ENCODE peak calls at places on chromosomes 6 and 20, in four cellular contexts. X, O, R and I are unnamed samples. For H3K4me1, the result is how much of the 10 kb centered on the place peaks cover.

GRCh38 chr6:65650086-65650485 is 56.9 kb downstream of the EYS start:
- DNase-seq in X (no peak), O (no peak), R (no peak), I (no peak)

GRCh38 chr6:24228681-24229255 is 102.8 kb downstream of the NRSN1 start:
- DNase-seq in X (no peak), O (no peak), R (no peak), I (no peak)

GRCh38 chr6:108715832-108716231 is 132.4 kb upstream of the ARMC2 start:
- DNase-seq in X (no peak), O (no peak), R (no peak), I (no peak)

GRCh38 chr6:33298773-33299236 is at the start of gene RGL2:
- DNase-seq in X (peak), O (no peak), R (no peak), I (no peak)

GRCh38 chr6:118843685-118844390 is 50.1 kb upstream of the ASF1A start:
- DNase-seq in X (no peak), O (no peak), R (no peak), I (no peak)

GRCh38 chr20:10236540-10237533 is 18.2 kb downstream of the SNAP25 start:
- DNase-seq in X (no peak), O (no peak), R (no peak), I (no peak)

GRCh38 chr6:28258877-28259777 is at the start of gene NKAPL:
- DNase-seq in X (peak), O (no peak), R (no peak), I (peak)

GRCh38 chr6:66948106-66948505 is 1241.1 kb upstream of the EYS start:
- DNase-seq in X (no peak), O (no peak), R (no peak), I (no peak)

GRCh38 chr6:156849806-156850205 is 72.6 kb downstream of the ARID1B start:
- DNase-seq in X (peak), O (no peak), R (no peak), I (no peak)

GRCh38 chr6:45371924-45372582 is 5.7 kb downstream of the SUPT3H start:
- DNase-seq in X (no peak), O (no peak), R (no peak), I (no peak)

GRCh38 chr6:151056230-151056907 is 183.4 kb upstream of the AKAP12 start:
- DNase-seq in X (no peak), O (no peak), R (no peak), I (no peak)

GRCh38 chr20:41249371-41249770 is 68.2 kb downstream of the ZHX3 start:
- DNase-seq in X (no peak), O (no peak), R (no peak), I (no peak)

GRCh38 chr20:61185181-61185580 is 66.9 kb upstream of the CDH4 start:
- DNase-seq in X (no peak), O (no peak), R (no peak), I (no peak)

DNA sequence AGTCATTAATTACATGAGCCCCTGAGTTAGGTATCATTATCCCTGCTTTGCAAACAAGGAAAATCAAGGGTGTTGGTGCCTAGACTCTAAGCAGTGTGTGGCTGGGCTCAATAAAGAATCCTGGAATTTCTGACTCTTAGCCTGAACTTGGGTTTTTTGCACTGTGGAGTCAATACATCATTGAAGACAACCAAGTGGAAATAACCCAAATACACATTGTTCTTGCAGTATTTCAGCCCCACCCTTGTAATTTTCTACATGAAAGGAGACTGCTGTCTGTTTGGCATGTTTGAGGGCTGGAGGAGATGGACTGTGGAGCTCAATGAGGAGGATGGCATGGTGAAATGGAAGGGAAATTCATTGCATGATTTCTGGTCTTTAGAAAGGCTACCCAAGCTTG is 110.3 kb downstream of the CRYBG1 start:
- DNase-seq in X (no peak), O (no peak), R (no peak), I (no peak)
- H3K4me3 ChIP-seq in X (no peak), O (no peak), R (no peak), I (no peak)

GRCh38 chr20:6696001-6696400 is 71.5 kb upstream of the BMP2 start:
- DNase-seq in X (no peak), O (no peak), R (no peak), I (no peak)

GRCh38 chr20:6693178-6693807 is 74.2 kb upstream of the BMP2 start:
- DNase-seq in X (no peak), O (no peak), R (no peak), I (no peak)

GRCh38 chr20:6692566-6693168 is 74.8 kb upstream of the BMP2 start:
- DNase-seq in X (no peak), O (no peak), R (no peak), I (no peak)

GRCh38 chr20:6689339-6689973 is 78.0 kb upstream of the BMP2 start:
- DNase-seq in X (no peak), O (no peak), R (no peak), I (no peak)

DNA sequence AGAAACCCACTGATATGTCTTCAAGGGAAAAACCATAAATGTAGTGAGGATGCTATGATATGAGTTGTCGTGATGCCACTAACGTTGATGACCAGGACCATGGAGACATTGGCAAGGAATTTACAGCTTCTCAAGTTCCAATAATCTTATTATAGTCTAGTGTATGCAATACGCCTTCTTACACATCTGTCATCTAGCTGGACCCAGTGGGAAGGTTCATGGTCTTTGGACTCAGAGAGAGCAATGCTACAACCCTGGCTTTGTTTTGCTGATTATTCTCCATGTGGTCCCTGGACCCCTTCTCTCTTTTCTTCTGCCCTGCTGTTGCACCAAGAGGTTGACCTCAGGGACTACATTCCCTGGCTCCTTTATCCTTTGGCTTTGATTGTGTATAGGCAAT is 75.9 kb upstream of the BMP2 start:
- DNase-seq in X (no peak), O (no peak), R (no peak), I (no peak)
- H3K4me1 ChIP-seq in X (under half), O (under half), R (under half), I (under half)

GRCh38 chr6:30321692-30322388 is 4.9 kb upstream of the TRIM39 start:
- DNase-seq in X (no peak), O (no peak), R (no peak), I (no peak)

GRCh38 chr6:30322527-30323501 is 3.9 kb upstream of the TRIM39 start:
- DNase-seq in X (no peak), O (no peak), R (no peak), I (no peak)

GRCh38 chr6:30325150-30325872 is 1.4 kb upstream of the TRIM39 start:
- DNase-seq in X (peak), O (no peak), R (no peak), I (peak)

GRCh38 chr6:30325873-30326445 is 768 bp upstream of the TRIM39 start:
- DNase-seq in X (peak), O (peak), R (peak), I (peak)

DNA sequence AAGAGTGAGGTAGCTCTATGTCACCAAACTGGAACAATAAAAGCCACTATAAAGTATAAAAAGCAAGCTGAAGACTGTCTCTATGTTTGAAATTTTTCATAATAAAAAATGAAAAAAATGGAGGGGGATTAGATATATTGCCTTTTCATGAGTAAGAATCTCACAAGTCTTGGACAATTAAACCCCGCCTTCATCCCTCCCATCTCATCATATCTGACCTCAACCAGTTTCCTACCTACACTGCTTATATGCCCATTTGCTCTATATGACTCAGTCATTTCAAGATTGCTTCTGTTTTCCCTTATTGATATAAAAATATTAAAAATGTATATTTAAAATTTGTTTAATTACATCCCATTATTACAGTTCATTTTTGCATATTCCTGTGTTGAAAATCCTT is 2.9 kb upstream of the TRIM39 start:
- DNase-seq in X (no peak), O (no peak), R (no peak), I (no peak)
- H3K4me3 ChIP-seq in X (no peak), O (no peak), R (no peak), I (peak)

GRCh38 chr6:31558318-31558625 is 10.9 kb downstream of the NFKBIL1 start:
- DNase-seq in X (no peak), O (no peak), R (no peak), I (no peak)

GRCh38 chr6:31560697-31561058 is 11.4 kb upstream of the LTA start:
- DNase-seq in X (no peak), O (no peak), R (no peak), I (no peak)

GRCh38 chr6:31559958-31560696 is 12.0 kb upstream of the LTA start:
- DNase-seq in X (peak), O (no peak), R (no peak), I (peak)

GRCh38 chr6:31558631-31559500 is 11.5 kb downstream of the NFKBIL1 start:
- DNase-seq in X (no peak), O (no peak), R (no peak), I (peak)

DNA sequence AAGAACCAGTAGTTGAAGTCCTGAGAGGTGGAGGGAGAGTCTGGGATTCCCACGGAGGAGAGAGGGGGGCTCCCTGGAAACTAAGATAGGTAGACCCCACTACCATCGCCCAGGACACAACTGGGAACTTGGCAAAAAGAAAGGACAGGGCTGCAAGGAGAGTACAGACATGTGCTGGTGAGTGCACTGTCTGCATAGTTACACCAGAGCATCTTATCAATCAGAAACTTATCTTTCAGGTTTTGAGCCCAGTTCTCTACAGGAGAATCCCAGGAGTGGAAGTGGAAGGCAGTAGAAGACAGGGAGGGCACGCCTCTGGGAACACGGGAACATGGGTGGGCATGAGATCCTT is 12.2 kb downstream of the NFKBIL1 start:
- DNase-seq in X (no peak), O (no peak), R (no peak), I (no peak)
- H3K4me1 ChIP-seq in X (under half), O (under half), R (under half), I (half or more)

DNA sequence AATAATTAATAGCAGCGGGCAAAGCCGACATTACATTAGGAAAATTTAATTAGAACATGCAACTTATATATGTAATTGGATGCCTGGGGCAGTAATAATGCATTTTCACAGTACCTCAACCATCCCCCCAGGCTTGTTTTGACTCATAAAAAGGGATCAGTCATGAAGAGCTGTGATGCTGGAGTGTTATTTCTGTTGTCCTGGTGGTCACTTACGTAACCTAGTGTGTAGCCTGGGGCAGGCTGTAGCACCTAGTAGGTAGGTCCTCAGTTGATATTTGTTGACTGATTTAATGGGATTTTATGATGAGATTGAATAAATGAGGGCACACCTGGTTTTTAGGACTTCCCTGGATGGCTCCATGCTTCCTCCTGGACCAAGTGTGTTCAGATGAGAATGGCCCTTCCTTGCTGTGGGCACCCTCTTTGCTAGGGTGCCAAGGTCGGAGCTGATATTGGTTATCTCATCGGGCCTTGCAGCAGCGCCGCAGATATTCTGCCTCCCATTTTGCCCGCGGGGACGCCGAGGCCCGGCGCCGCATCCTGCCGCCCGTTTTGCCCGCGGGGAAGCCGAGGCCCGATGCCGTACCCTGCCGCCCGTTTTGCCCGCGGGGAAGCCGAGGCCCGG is 128.8 kb downstream of the CDH26 start:
- DNase-seq in X (no peak), O (no peak), R (no peak), I (no peak)
- H3K4me3 ChIP-seq in X (no peak), O (no peak), R (no peak), I (no peak)

DNA sequence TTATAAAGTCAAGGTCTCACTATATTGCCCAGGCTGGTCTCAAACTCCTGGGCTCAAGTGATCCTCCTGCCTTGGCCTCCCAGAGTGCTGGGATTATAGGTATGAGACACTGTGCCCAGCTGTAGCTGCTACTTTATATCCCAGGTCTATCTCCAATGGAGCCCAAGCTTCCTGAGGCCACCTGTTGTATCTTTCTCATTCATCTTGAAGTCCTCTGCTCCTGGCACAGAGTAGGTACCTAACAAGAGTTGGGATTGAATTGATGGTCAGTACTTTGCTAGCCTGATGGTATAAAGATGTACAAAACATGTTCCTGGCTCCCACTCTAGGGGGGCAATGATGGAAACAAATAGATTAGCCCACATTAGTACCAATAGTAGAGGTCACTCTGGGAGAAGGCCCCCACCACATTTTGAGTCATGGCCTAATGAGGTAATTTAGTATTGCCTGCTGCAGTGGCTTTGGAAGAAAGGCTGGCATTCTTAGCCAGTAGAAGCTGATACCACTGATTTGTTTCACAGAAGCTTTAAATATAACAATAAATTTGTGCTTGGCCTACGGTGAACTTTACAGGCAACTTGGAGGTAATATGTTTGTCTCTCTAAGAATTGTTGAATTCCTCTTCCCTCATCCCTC is 5.4 kb downstream of the PTPN1 start:
- DNase-seq in X (no peak), O (no peak), R (no peak), I (no peak)
- H3K4me1 ChIP-seq in X (under half), O (under half), R (under half), I (half or more)

GRCh38 chr6:43969158-43969981 is 157.9 kb downstream of the MRPL14 start:
- DNase-seq in X (no peak), O (no peak), R (no peak), I (no peak)
- H3K4me3 ChIP-seq in X (no peak), O (no peak), R (no peak), I (no peak)

DNA sequence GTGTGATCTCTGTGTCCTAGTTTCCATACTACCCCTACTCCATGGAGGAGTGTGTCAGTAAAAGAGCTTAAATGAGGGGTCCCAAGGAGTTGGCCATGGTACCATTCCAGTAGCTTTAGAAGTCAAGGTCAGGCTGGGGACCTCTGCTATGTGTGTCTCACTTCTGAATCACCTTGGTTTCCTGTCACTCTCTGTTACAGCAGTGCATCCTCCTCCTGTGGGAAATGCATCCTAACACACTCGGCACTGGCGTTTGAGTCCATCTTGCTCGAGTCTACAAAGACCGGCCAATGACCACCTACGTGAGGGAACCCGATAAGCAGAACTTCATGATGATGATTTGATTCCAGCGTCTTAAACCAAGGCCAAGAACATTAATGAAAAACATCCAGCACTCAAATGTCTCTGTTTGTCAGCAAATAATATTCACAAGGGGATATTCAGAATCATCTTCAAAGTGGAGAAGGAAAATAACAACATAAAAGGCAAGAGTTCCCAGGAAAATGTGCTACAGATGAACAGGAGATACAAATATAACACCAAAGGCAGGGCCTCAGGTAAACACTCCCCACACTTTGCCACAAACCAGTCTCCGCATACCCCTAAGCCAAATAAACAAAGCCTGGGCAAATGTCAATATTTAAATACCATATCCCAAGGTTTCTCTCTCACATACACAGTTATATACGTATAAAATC is 32.4 kb downstream of the TRAM2 start:
- DNase-seq in X (no peak), O (no peak), R (no peak), I (no peak)
- H3K4me1 ChIP-seq in X (half or more), O (under half), R (under half), I (under half)

GRCh38 chr20:38732981-38733380 is 8.7 kb downstream of the SLC32A1 start:
- DNase-seq in X (no peak), O (no peak), R (no peak), I (no peak)

GRCh38 chr20:38730167-38730988 is 6.1 kb downstream of the SLC32A1 start:
- DNase-seq in X (no peak), O (no peak), R (no peak), I (no peak)

GRCh38 chr20:38731738-38732113 is 7.4 kb downstream of the SLC32A1 start:
- DNase-seq in X (no peak), O (no peak), R (no peak), I (no peak)

GRCh38 chr20:38729767-38730166 is 5.5 kb downstream of the SLC32A1 start:
- DNase-seq in X (no peak), O (no peak), R (no peak), I (no peak)

GRCh38 chr20:38730989-38731737 is 6.9 kb downstream of the SLC32A1 start:
- DNase-seq in X (peak), O (no peak), R (peak), I (peak)
- H3K4me3 ChIP-seq in X (peak), O (peak), R (peak), I (peak)